ENCODE peak calls at places on chromosomes 2 and 18, in five cellular contexts. One of them, this sample, is unnamed.

GRCh38 chr18:63677490-63678225 is 16.0 kb upstream of the SERPINB3 start:
- DNase-seq in PC-3: peak
- DNase-seq in hepatic stellate cell: no peak
- DNase-seq in neural crest cell: no peak
- DNase-seq in stimulated activated CD4-positive, alpha-beta T cell treated with anti-CD3 and anti-CD28 coated beads, Interleukin-1b, Interleukin-23, amount 100 ng/mL, for 48 hours: no peak
- DNase-seq in this sample: no peak

GRCh38 chr2:234373791-234374508 is 122.9 kb downstream of the ARL4C start:
- DNase-seq in PC-3: no peak
- DNase-seq in hepatic stellate cell: no peak
- DNase-seq in neural crest cell: no peak
- DNase-seq in stimulated activated CD4-positive, alpha-beta T cell treated with anti-CD3 and anti-CD28 coated beads, Interleukin-1b, Interleukin-23, amount 100 ng/mL, for 48 hours: peak
- DNase-seq in this sample: no peak

GRCh38 chr2:151043484-151043883 is 218.2 kb downstream of the RBM43 start:
- DNase-seq in PC-3: peak
- DNase-seq in hepatic stellate cell: peak
- DNase-seq in neural crest cell: no peak
- DNase-seq in stimulated activated CD4-positive, alpha-beta T cell treated with anti-CD3 and anti-CD28 coated beads, Interleukin-1b, Interleukin-23, amount 100 ng/mL, for 48 hours: no peak
- DNase-seq in this sample: peak

GRCh38 chr2:203586151-203586550 is 51.0 kb upstream of the RAPH1 start:
- DNase-seq in PC-3: no peak
- DNase-seq in hepatic stellate cell: no peak
- DNase-seq in neural crest cell: no peak
- DNase-seq in stimulated activated CD4-positive, alpha-beta T cell treated with anti-CD3 and anti-CD28 coated beads, Interleukin-1b, Interleukin-23, amount 100 ng/mL, for 48 hours: no peak
- DNase-seq in this sample: no peak

GRCh38 chr2:136246086-136246669 is 128.2 kb upstream of the CXCR4 start:
- DNase-seq in PC-3: no peak
- DNase-seq in hepatic stellate cell: peak
- DNase-seq in neural crest cell: peak
- DNase-seq in stimulated activated CD4-positive, alpha-beta T cell treated with anti-CD3 and anti-CD28 coated beads, Interleukin-1b, Interleukin-23, amount 100 ng/mL, for 48 hours: no peak
- DNase-seq in this sample: peak

GRCh38 chr2:238820909-238821308 is 27.0 kb upstream of the TWIST2 start:
- DNase-seq in PC-3: peak
- DNase-seq in hepatic stellate cell: no peak
- DNase-seq in neural crest cell: no peak
- DNase-seq in stimulated activated CD4-positive, alpha-beta T cell treated with anti-CD3 and anti-CD28 coated beads, Interleukin-1b, Interleukin-23, amount 100 ng/mL, for 48 hours: no peak
- DNase-seq in this sample: no peak

GRCh38 chr2:47069628-47070154 is 85.4 kb downstream of the STPG4 start:
- DNase-seq in PC-3: peak
- DNase-seq in hepatic stellate cell: peak
- DNase-seq in neural crest cell: no peak
- DNase-seq in stimulated activated CD4-positive, alpha-beta T cell treated with anti-CD3 and anti-CD28 coated beads, Interleukin-1b, Interleukin-23, amount 100 ng/mL, for 48 hours: no peak
- DNase-seq in this sample: peak

GRCh38 chr18:33584845-33585775 is 7.1 kb downstream of the ASXL3 start:
- DNase-seq in PC-3: no peak
- DNase-seq in hepatic stellate cell: no peak
- DNase-seq in neural crest cell: no peak
- DNase-seq in stimulated activated CD4-positive, alpha-beta T cell treated with anti-CD3 and anti-CD28 coated beads, Interleukin-1b, Interleukin-23, amount 100 ng/mL, for 48 hours: no peak
- DNase-seq in this sample: no peak

GRCh38 chr18:56036673-56037072 is 448.7 kb upstream of the TCF4 start:
- DNase-seq in PC-3: no peak
- DNase-seq in hepatic stellate cell: no peak
- DNase-seq in neural crest cell: no peak
- DNase-seq in stimulated activated CD4-positive, alpha-beta T cell treated with anti-CD3 and anti-CD28 coated beads, Interleukin-1b, Interleukin-23, amount 100 ng/mL, for 48 hours: no peak
- DNase-seq in this sample: no peak

GRCh38 chr18:77191241-77191751 is 58.4 kb upstream of the GALR1 start:
- DNase-seq in PC-3: no peak
- DNase-seq in hepatic stellate cell: no peak
- DNase-seq in neural crest cell: no peak
- DNase-seq in stimulated activated CD4-positive, alpha-beta T cell treated with anti-CD3 and anti-CD28 coated beads, Interleukin-1b, Interleukin-23, amount 100 ng/mL, for 48 hours: no peak
- DNase-seq in this sample: peak

GRCh38 chr2:108805782-108806181 is 19.2 kb downstream of the CCDC138 start:
- DNase-seq in PC-3: no peak
- DNase-seq in hepatic stellate cell: no peak
- DNase-seq in neural crest cell: no peak
- DNase-seq in stimulated activated CD4-positive, alpha-beta T cell treated with anti-CD3 and anti-CD28 coated beads, Interleukin-1b, Interleukin-23, amount 100 ng/mL, for 48 hours: no peak
- DNase-seq in this sample: no peak

GRCh38 chr2:160075171-160075570 is 12.8 kb upstream of the PLA2R1 start:
- DNase-seq in PC-3: no peak
- DNase-seq in hepatic stellate cell: peak
- DNase-seq in neural crest cell: no peak
- DNase-seq in stimulated activated CD4-positive, alpha-beta T cell treated with anti-CD3 and anti-CD28 coated beads, Interleukin-1b, Interleukin-23, amount 100 ng/mL, for 48 hours: no peak
- DNase-seq in this sample: no peak

GRCh38 chr2:237588044-237588696 is 2.4 kb downstream of the RAB17 start:
- DNase-seq in PC-3: no peak
- DNase-seq in hepatic stellate cell: no peak
- DNase-seq in neural crest cell: no peak
- DNase-seq in stimulated activated CD4-positive, alpha-beta T cell treated with anti-CD3 and anti-CD28 coated beads, Interleukin-1b, Interleukin-23, amount 100 ng/mL, for 48 hours: no peak
- DNase-seq in this sample: no peak

GRCh38 chr2:189698020-189698887 is 23.8 kb downstream of the ANKAR start:
- DNase-seq in PC-3: peak
- DNase-seq in hepatic stellate cell: peak
- DNase-seq in neural crest cell: no peak
- DNase-seq in stimulated activated CD4-positive, alpha-beta T cell treated with anti-CD3 and anti-CD28 coated beads, Interleukin-1b, Interleukin-23, amount 100 ng/mL, for 48 hours: peak
- DNase-seq in this sample: peak

GRCh38 chr2:74768401-74768914 is 65.5 kb upstream of the HK2 start:
- DNase-seq in PC-3: no peak
- DNase-seq in hepatic stellate cell: peak
- DNase-seq in neural crest cell: no peak
- DNase-seq in stimulated activated CD4-positive, alpha-beta T cell treated with anti-CD3 and anti-CD28 coated beads, Interleukin-1b, Interleukin-23, amount 100 ng/mL, for 48 hours: no peak
- DNase-seq in this sample: peak

GRCh38 chr2:55134316-55134706 is 84.1 kb upstream of the RTN4 start:
- DNase-seq in PC-3: no peak
- DNase-seq in hepatic stellate cell: no peak
- DNase-seq in neural crest cell: no peak
- DNase-seq in stimulated activated CD4-positive, alpha-beta T cell treated with anti-CD3 and anti-CD28 coated beads, Interleukin-1b, Interleukin-23, amount 100 ng/mL, for 48 hours: no peak
- DNase-seq in this sample: no peak

GRCh38 chr2:177242136-177242987 is 22.2 kb downstream of the NFE2L2 start:
- DNase-seq in PC-3: peak
- DNase-seq in hepatic stellate cell: peak
- DNase-seq in neural crest cell: no peak
- DNase-seq in stimulated activated CD4-positive, alpha-beta T cell treated with anti-CD3 and anti-CD28 coated beads, Interleukin-1b, Interleukin-23, amount 100 ng/mL, for 48 hours: no peak
- DNase-seq in this sample: peak

GRCh38 chr18:55110436-55110835 is 151.2 kb upstream of the CCDC68 start:
- DNase-seq in PC-3: no peak
- DNase-seq in hepatic stellate cell: peak
- DNase-seq in neural crest cell: no peak
- DNase-seq in stimulated activated CD4-positive, alpha-beta T cell treated with anti-CD3 and anti-CD28 coated beads, Interleukin-1b, Interleukin-23, amount 100 ng/mL, for 48 hours: no peak
- DNase-seq in this sample: no peak

GRCh38 chr2:150389487-150389886 is 98.0 kb downstream of the RND3 start:
- DNase-seq in PC-3: no peak
- DNase-seq in hepatic stellate cell: no peak
- DNase-seq in neural crest cell: no peak
- DNase-seq in stimulated activated CD4-positive, alpha-beta T cell treated with anti-CD3 and anti-CD28 coated beads, Interleukin-1b, Interleukin-23, amount 100 ng/mL, for 48 hours: no peak
- DNase-seq in this sample: peak

GRCh38 chr2:37877457-37878315 is 47.4 kb upstream of the RMDN2 start:
- DNase-seq in PC-3: peak
- DNase-seq in hepatic stellate cell: peak
- DNase-seq in neural crest cell: no peak
- DNase-seq in stimulated activated CD4-positive, alpha-beta T cell treated with anti-CD3 and anti-CD28 coated beads, Interleukin-1b, Interleukin-23, amount 100 ng/mL, for 48 hours: no peak
- DNase-seq in this sample: peak

GRCh38 chr2:110815938-110816337 is 83.6 kb downstream of the ACOXL start:
- DNase-seq in PC-3: no peak
- DNase-seq in hepatic stellate cell: no peak
- DNase-seq in neural crest cell: no peak
- DNase-seq in stimulated activated CD4-positive, alpha-beta T cell treated with anti-CD3 and anti-CD28 coated beads, Interleukin-1b, Interleukin-23, amount 100 ng/mL, for 48 hours: no peak
- DNase-seq in this sample: no peak

GRCh38 chr2:64876137-64876647 is 113.0 kb upstream of the SLC1A4 start:
- DNase-seq in PC-3: peak
- DNase-seq in hepatic stellate cell: peak
- DNase-seq in neural crest cell: no peak
- DNase-seq in stimulated activated CD4-positive, alpha-beta T cell treated with anti-CD3 and anti-CD28 coated beads, Interleukin-1b, Interleukin-23, amount 100 ng/mL, for 48 hours: no peak
- DNase-seq in this sample: peak

GRCh38 chr2:53994735-53995538 is 24.1 kb upstream of the PSME4 start:
- DNase-seq in PC-3: no peak
- DNase-seq in hepatic stellate cell: no peak
- DNase-seq in neural crest cell: no peak
- DNase-seq in stimulated activated CD4-positive, alpha-beta T cell treated with anti-CD3 and anti-CD28 coated beads, Interleukin-1b, Interleukin-23, amount 100 ng/mL, for 48 hours: no peak
- DNase-seq in this sample: no peak

GRCh38 chr2:190875881-190876280 is 4.7 kb upstream of the GLS start:
- DNase-seq in PC-3: no peak
- DNase-seq in hepatic stellate cell: no peak
- DNase-seq in neural crest cell: no peak
- DNase-seq in stimulated activated CD4-positive, alpha-beta T cell treated with anti-CD3 and anti-CD28 coated beads, Interleukin-1b, Interleukin-23, amount 100 ng/mL, for 48 hours: no peak
- DNase-seq in this sample: no peak

GRCh38 chr2:54808642-54809041 is 85.2 kb downstream of the EML6 start:
- DNase-seq in PC-3: no peak
- DNase-seq in hepatic stellate cell: no peak
- DNase-seq in neural crest cell: no peak
- DNase-seq in stimulated activated CD4-positive, alpha-beta T cell treated with anti-CD3 and anti-CD28 coated beads, Interleukin-1b, Interleukin-23, amount 100 ng/mL, for 48 hours: no peak
- DNase-seq in this sample: no peak

GRCh38 chr2:234292205-234292954 is 204.5 kb downstream of the ARL4C start:
- DNase-seq in PC-3: no peak
- DNase-seq in hepatic stellate cell: no peak
- DNase-seq in neural crest cell: no peak
- DNase-seq in stimulated activated CD4-positive, alpha-beta T cell treated with anti-CD3 and anti-CD28 coated beads, Interleukin-1b, Interleukin-23, amount 100 ng/mL, for 48 hours: peak
- DNase-seq in this sample: no peak

This sample was measured in AG08396.